ENCODE peak calls at places on chromosomes 4 and X, in six cellular contexts. G is suprapubic skin, C is stomach, Q is sigmoid colon, R is prostate gland, L is esophagus muscularis mucosa. X is an unnamed sample.

GRCh38 chr4:77758804-77759203 is 60.4 kb downstream of the CNOT6L start:
- DNase-seq in R (no peak), L (no peak), Q (no peak), G (no peak), C (no peak), X (no peak)

GRCh38 chr4:7210818-7211217 is 18.5 kb downstream of the SORCS2 start:
- DNase-seq in C (no peak), Q (no peak), L (no peak), G (no peak), R (no peak), X (no peak)

GRCh38 chrX:77160301-77160700 is 286.9 kb upstream of the FGF16 start:
- DNase-seq in Q (no peak), R (no peak), C (no peak), L (no peak), G (no peak), X (no peak)

GRCh38 chr4:11790230-11790629 is 361.5 kb upstream of the HS3ST1 start:
- DNase-seq in R (no peak), G (no peak), C (no peak), L (no peak), Q (no peak), X (no peak)

GRCh38 chrX:45050558-45050957 is 150.1 kb downstream of the DIPK2B start:
- DNase-seq in L (no peak), R (no peak), C (no peak), Q (no peak), G (no peak), X (no peak)

GRCh38 chr4:101367201-101367600 is 19.9 kb upstream of the PPP3CA start:
- DNase-seq in C (no peak), Q (no peak), R (no peak), L (no peak), G (no peak), X (no peak)

GRCh38 chr4:40984051-40984450 is 230.3 kb downstream of the APBB2 start:
- DNase-seq in C (no peak), G (no peak), L (no peak), R (peak; percentile 77), Q (peak; percentile 78), X (no peak)

GRCh38 chr4:88443486-88443885 is 13.4 kb upstream of the HERC5 start:
- DNase-seq in R (no peak), G (no peak), L (no peak), Q (no peak), C (no peak), X (no peak)

GRCh38 chr4:188109157-188109755 is at the start of gene TRIML2:
- DNase-seq in L (no peak), R (no peak), C (no peak), G (no peak), Q (no peak), X (no peak)

GRCh38 chrX:42732506-42732905 is 45.5 kb downstream of the PPP1R2C start:
- DNase-seq in G (no peak), L (no peak), R (no peak), Q (no peak), C (no peak), X (no peak)

GRCh38 chrX:29617725-29618124 is 597.6 kb upstream of the MAGEB2 start:
- DNase-seq in R (no peak), C (no peak), L (no peak), G (no peak), Q (no peak), X (no peak)

GRCh38 chr4:143390764-143391163 is 54.1 kb downstream of the GAB1 start:
- DNase-seq in Q (no peak), L (no peak), C (no peak), R (no peak), G (no peak), X (peak; percentile 21)

GRCh38 chr4:28772796-28773195 is 1912.2 kb downstream of the STIM2 start:
- DNase-seq in C (no peak), G (no peak), L (no peak), R (no peak), Q (no peak), X (no peak)

GRCh38 chr4:1300466-1301455 is 11.1 kb downstream of the MAEA start:
- DNase-seq in Q (peak; percentile 79), C (peak; percentile 53), L (no peak), R (no peak), G (no peak), X (peak; percentile 54)

GRCh38 chrX:78747471-78747870 is at the start of gene LPAR4:
- DNase-seq in Q (no peak), R (no peak), G (no peak), L (no peak), C (no peak), X (no peak)

GRCh38 chr4:140935259-140935658 is 179.1 kb upstream of the TBC1D9 start:
- DNase-seq in R (no peak), L (no peak), G (no peak), Q (peak; percentile 84), C (no peak), X (no peak)

GRCh38 chrX:7168366-7168765 is 20.4 kb upstream of the PUDP start:
- DNase-seq in C (no peak), G (no peak), Q (no peak), L (no peak), R (no peak), X (no peak)

GRCh38 chr4:28167411-28167810 is 1306.8 kb downstream of the STIM2 start:
- DNase-seq in R (no peak), C (peak; percentile 44), Q (no peak), L (no peak), G (no peak), X (no peak)

GRCh38 chr4:3869661-3870566 is 103.7 kb downstream of the ADRA2C start:
- DNase-seq in Q (peak; percentile 48), L (no peak), G (peak; percentile 50), R (no peak), C (no peak), X (no peak)

GRCh38 chr4:88110826-88111225 is 47.6 kb downstream of the ABCG2 start:
- DNase-seq in Q (no peak), C (no peak), R (no peak), L (no peak), G (no peak), X (no peak)

GRCh38 chrX:56248492-56248891 is 16.3 kb downstream of the KLF8 start:
- DNase-seq in G (no peak), Q (peak; percentile 69), L (no peak), C (peak; percentile 55), R (peak; percentile 26), X (peak; percentile 64)

GRCh38 chrX:3651272-3651671 is 62.2 kb downstream of the PRKX start:
- DNase-seq in G (no peak), L (no peak), C (no peak), Q (no peak), R (no peak), X (no peak)

GRCh38 chrX:9635368-9635767 is 130.3 kb downstream of the GPR143 start:
- DNase-seq in C (no peak), R (no peak), L (no peak), G (no peak), Q (peak; percentile 85), X (no peak)

GRCh38 chr4:100461796-100462195 is 56.0 kb downstream of the EMCN start:
- DNase-seq in G (no peak), L (no peak), C (no peak), R (no peak), Q (no peak), X (no peak)

GRCh38 chrX:49073641-49074575 is at the start of gene PRAF2:
- DNase-seq in Q (peak; percentile 97), R (peak; percentile 91), C (peak; percentile 93), G (peak; percentile 96), L (peak; percentile 96), X (peak; percentile 94)
- TF ChIP-seq POLR2A in Q (no peak), R (peak; percentile 57), C (no peak), G (no peak), L (no peak), X (peak; percentile 44)

GRCh38 chr4:173522160-173522873 is 7.7 kb downstream of the HAND2 start:
- DNase-seq in G (peak; percentile 92), Q (peak; percentile 97), C (peak; percentile 55), L (peak; percentile 93), R (no peak), X (peak; percentile 71)
- TF ChIP-seq POLR2AphosphoS5 in G (no peak), Q (peak; percentile 94), C (peak; percentile 80), L (peak; percentile 76), R (peak; percentile 8), X (peak; percentile 6)

GRCh38 chr4:37453361-37454262 is 209.1 kb downstream of the NWD2 start:
- DNase-seq in C (peak; percentile 84), Q (peak; percentile 65), L (no peak), R (peak; percentile 64), G (peak; percentile 65), X (peak; percentile 81)
- TF ChIP-seq POLR2A in C (no peak), Q (no peak), L (no peak), R (no peak), G (no peak), X (peak; percentile 47)

GRCh38 chr4:10080874-10081606 is 35.6 kb downstream of the WDR1 start:
- DNase-seq in C (no peak), G (peak; percentile 39), Q (peak; percentile 52), R (no peak), L (no peak), X (no peak)
- TF ChIP-seq POLR2AphosphoS5 in C (no peak), G (no peak), Q (no peak), R (no peak), L (no peak), X (no peak)

GRCh38 chr4:76278583-76278982 is 27.1 kb downstream of the FAM47E start:
- DNase-seq in R (no peak), L (no peak), C (no peak), Q (no peak), G (no peak), X (no peak)
- TF ChIP-seq POLR2A in R (no peak), L (no peak), C (no peak), Q (no peak), G (no peak), X (no peak)

GRCh38 chrX:101658661-101659477 is 781 bp downstream of the ARMCX2 start:
- DNase-seq in R (peak; percentile 62), C (peak; percentile 69), G (peak; percentile 82), L (no peak), Q (peak; percentile 88), X (peak; percentile 78)

GRCh38 chrX:101655540-101655939 is 4.1 kb downstream of the ARMCX2 start:
- DNase-seq in L (no peak), R (no peak), G (no peak), C (no peak), Q (no peak), X (no peak)

GRCh38 chrX:101657495-101657894 is 2.2 kb downstream of the ARMCX2 start:
- DNase-seq in Q (no peak), L (no peak), R (no peak), C (no peak), G (no peak), X (no peak)

GRCh38 chrX:101656817-101657216 is 2.8 kb downstream of the ARMCX2 start:
- DNase-seq in C (no peak), L (no peak), G (no peak), R (no peak), Q (no peak), X (no peak)

GRCh38 chrX:101659601-101660063 is at the start of gene ARMCX2:
- DNase-seq in R (peak; percentile 45), G (no peak), C (peak; percentile 36), L (no peak), Q (peak; percentile 86), X (peak; percentile 44)
- TF ChIP-seq POLR2AphosphoS5 in R (peak; percentile 57), G (no peak), C (peak; percentile 56), L (peak; percentile 71), Q (peak; percentile 92), X (peak; percentile 83)